ENCODE peak calls at places on chromosomes 3 and 15, in five cellular contexts. U is A549, O is K562, N is HepG2, S is GM12878. M is an unnamed sample.

GRCh38 chr15:85414495-85414894 is 34.1 kb downstream of the AKAP13 start:
- DNase-seq in S (no peak), N (no peak), U (peak; percentile 52), O (no peak), M (peak; percentile 66)

GRCh38 chr3:17070560-17070959 is 185.8 kb downstream of the PLCL2 start:
- DNase-seq in U (peak; percentile 76), N (no peak), O (peak; percentile 24), S (no peak), M (no peak)

GRCh38 chr3:112304611-112305010 is 10.6 kb upstream of the SLC9C1 start:
- DNase-seq in S (no peak), U (no peak), O (no peak), N (no peak), M (no peak)

GRCh38 chr3:29281265-29282228 is 676 bp downstream of the RBMS3 start:
- DNase-seq in N (no peak), O (no peak), U (peak; percentile 31), S (peak; percentile 63), M (peak; percentile 72)

GRCh38 chr3:126348308-126348920 is 8.8 kb downstream of the KLF15 start:
- DNase-seq in N (no peak), S (no peak), U (peak; percentile 13), O (no peak), M (no peak)

GRCh38 chr3:189324538-189325138 is 152.9 kb downstream of the TPRG1 start:
- DNase-seq in N (peak; percentile 85), O (no peak), S (peak; percentile 94), U (peak; percentile 98), M (peak; percentile 10)

GRCh38 chr3:74832925-74833324 is 218.5 kb upstream of the CNTN3 start:
- DNase-seq in S (no peak), U (no peak), N (no peak), O (no peak), M (no peak)

GRCh38 chr3:58210761-58211477 is at the start of gene DNASE1L3:
- DNase-seq in S (no peak), U (no peak), O (no peak), N (no peak), M (no peak)

GRCh38 chr15:25981114-25981513 is 118.0 kb upstream of the ATP10A start:
- DNase-seq in N (no peak), O (no peak), U (no peak), S (no peak), M (no peak)

GRCh38 chr3:66602237-66602636 is 101.4 kb upstream of the LRIG1 start:
- DNase-seq in N (no peak), O (no peak), U (no peak), S (no peak), M (no peak)

GRCh38 chr3:189999718-190000117 is 121.0 kb downstream of the P3H2 start:
- DNase-seq in O (no peak), N (peak; percentile 72), U (peak; percentile 88), S (no peak), M (no peak)

GRCh38 chr15:89002281-89002761 is 85.9 kb upstream of the ABHD2 start:
- DNase-seq in U (peak; percentile 72), N (peak; percentile 18), S (peak; percentile 36), O (peak; percentile 83), M (no peak)

GRCh38 chr3:186012137-186012536 is 74.3 kb upstream of the TRA2B start:
- DNase-seq in N (peak; percentile 57), S (no peak), O (no peak), U (no peak), M (no peak)

GRCh38 chr3:9101286-9101685 is 138.0 kb upstream of the RAD18 start:
- DNase-seq in S (no peak), O (peak; percentile 40), N (no peak), U (no peak), M (peak; percentile 7)

GRCh38 chr3:100425321-100425720 is 24.0 kb downstream of the LNP1 start:
- DNase-seq in O (peak; percentile 67), U (no peak), N (no peak), S (no peak), M (peak; percentile 8)

GRCh38 chr15:27468151-27468556 is 497.2 kb downstream of the GABRG3 start:
- DNase-seq in S (no peak), N (no peak), O (peak; percentile 83), U (no peak), M (no peak)

GRCh38 chr3:47239929-47240328 is 42.7 kb downstream of the KIF9 start:
- DNase-seq in O (no peak), U (no peak), S (no peak), N (no peak), M (no peak)

GRCh38 chr15:99433757-99434211 is 132.0 kb upstream of the MEF2A start:
- DNase-seq in O (no peak), N (no peak), S (no peak), U (no peak), M (no peak)

GRCh38 chr15:22952826-22953579 is 27.2 kb downstream of the CYFIP1 start:
- DNase-seq in O (no peak), S (no peak), U (no peak), N (peak; percentile 28), M (no peak)

GRCh38 chr3:39573392-39573791 is 105.9 kb downstream of the MOBP start:
- DNase-seq in O (no peak), N (no peak), S (no peak), U (no peak), M (no peak)

GRCh38 chr3:39568508-39568907 is 101.0 kb downstream of the MOBP start:
- DNase-seq in S (no peak), N (no peak), O (no peak), U (no peak), M (no peak)

GRCh38 chr3:39569095-39569494 is 101.6 kb downstream of the MOBP start:
- DNase-seq in S (no peak), U (no peak), O (no peak), N (no peak), M (no peak)
- TF ChIP-seq MYC in S (no peak), U (no peak), O (no peak), N (no peak), M (no peak)

GRCh38 chr15:58931985-58932384 is 1.5 kb downstream of the SLTM start:
- DNase-seq in S (peak; percentile 23), U (peak; percentile 22), O (peak; percentile 49), N (peak; percentile 9), M (peak; percentile 65)

GRCh38 chr15:58932791-58933310 is 628 bp downstream of the SLTM start:
- DNase-seq in U (no peak), N (no peak), O (peak; percentile 50), S (no peak), M (peak; percentile 46)

GRCh38 chr15:58934114-58934447 is 602 bp upstream of the SLTM start:
- DNase-seq in N (no peak), U (no peak), S (no peak), O (no peak), M (no peak)

GRCh38 chr15:58934521-58934920 is 1.0 kb upstream of the SLTM start:
- DNase-seq in S (no peak), O (no peak), N (no peak), U (no peak), M (no peak)

GRCh38 chr15:58933311-58934113 is at the start of gene SLTM:
- DNase-seq in S (peak; percentile 75), N (peak; percentile 87), U (peak; percentile 98), O (peak; percentile 96), M (peak; percentile 97)
- H3K4me2 ChIP-seq in S (peak within 1 kb of the TSS; percentile 96), N (peak within 1 kb of the TSS; percentile 94), U (peak within 1 kb of the TSS; percentile 85), O (peak within 1 kb of the TSS; percentile 82), M (peak within 1 kb of the TSS; percentile 99)

GRCh38 chr3:50263443-50264388 is 5.2 kb upstream of the SEMA3B start:
- DNase-seq in S (no peak), O (no peak), U (no peak), N (peak; percentile 78), M (no peak)

GRCh38 chr3:50264964-50265485 is 3.9 kb upstream of the SEMA3B start:
- DNase-seq in O (no peak), S (no peak), N (no peak), U (no peak), M (no peak)

GRCh38 chr3:50265988-50266387 is 3.0 kb upstream of the SEMA3B start:
- DNase-seq in O (no peak), S (no peak), U (no peak), N (no peak), M (no peak)

GRCh38 chr3:50262778-50263177 is 6.2 kb upstream of the SEMA3B start:
- DNase-seq in S (no peak), U (no peak), N (no peak), O (no peak), M (no peak)

GRCh38 chr3:50264389-50264963 is 4.5 kb upstream of the SEMA3B start:
- DNase-seq in O (no peak), U (peak; percentile 84), S (no peak), N (peak; percentile 98), M (peak; percentile 39)
- TF ChIP-seq MYC in O (no peak), U (no peak), S (no peak), N (peak; percentile 29), M (no peak)

DNA sequence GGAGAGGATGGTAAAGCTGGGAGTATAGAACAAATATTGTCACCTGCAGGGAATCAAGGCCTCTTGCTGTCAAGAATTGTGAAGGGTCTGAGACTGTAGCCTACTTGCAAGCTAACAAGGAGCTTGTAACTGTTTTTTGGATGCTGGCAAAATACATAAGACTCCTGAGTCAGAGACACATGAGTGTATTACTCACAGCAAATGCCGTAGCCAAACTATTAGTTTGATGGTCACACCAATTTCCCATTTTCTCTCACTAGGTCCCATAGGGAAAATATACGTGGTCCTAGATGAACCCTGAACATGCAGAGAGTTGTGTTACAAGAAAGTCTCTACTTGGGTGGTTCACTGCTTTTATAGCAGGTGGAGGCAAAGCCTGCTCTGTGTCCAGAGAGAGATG is 44.7 kb upstream of the LIPC start:
- DNase-seq in N (no peak), O (no peak), S (no peak), U (no peak), M (no peak)
- H3K4me2 ChIP-seq in N (no peak overlapping the region), O (no peak overlapping the region), S (no peak overlapping the region), U (no peak overlapping the region), M (no peak overlapping the region)

GRCh38 chr15:74274485-74275038 is 38.4 kb downstream of the CCDC33 start:
- DNase-seq in S (no peak), O (no peak), U (no peak), N (no peak), M (no peak)
- TF ChIP-seq MYC in S (no peak), O (no peak), U (no peak), N (no peak), M (no peak)

GRCh38 chr3:15460891-15461524 is 33.6 kb downstream of the EAF1 start:
- DNase-seq in N (no peak), O (no peak), S (no peak), U (no peak), M (no peak)
- H3K4me2 ChIP-seq in N (no peak overlapping the region), O (no peak overlapping the region), S (no peak overlapping the region), U (no peak overlapping the region), M (no peak overlapping the region)

GRCh38 chr3:4908066-4908768 is 71.0 kb upstream of the BHLHE40 start:
- DNase-seq in O (no peak), N (no peak), S (no peak), U (no peak), M (no peak)

GRCh38 chr3:4907050-4907449 is 72.2 kb upstream of the BHLHE40 start:
- DNase-seq in U (no peak), N (no peak), O (no peak), S (no peak), M (no peak)

GRCh38 chr3:4904801-4905695 is 74.2 kb upstream of the BHLHE40 start:
- DNase-seq in N (no peak), U (no peak), S (no peak), O (peak; percentile 25), M (peak; percentile 21)

GRCh38 chr3:4907647-4908046 is 71.6 kb upstream of the BHLHE40 start:
- DNase-seq in S (no peak), O (no peak), N (no peak), U (no peak), M (no peak)

GRCh38 chr3:4906107-4906621 is 73.1 kb upstream of the BHLHE40 start:
- DNase-seq in S (no peak), U (peak; percentile 36), O (peak; percentile 70), N (no peak), M (no peak)
- TF ChIP-seq MYC in S (no peak), U (no peak), O (no peak), N (no peak), M (no peak)